ENCODE peak calls at places on chromosomes 6 and 20, in eight cellular contexts. K is AG09319; G is activated CD8-positive, alpha-beta T cell treated with anti-CD3 and anti-CD28 coated beads for 36 hours; R is mesothelial cell of epicardium; S is GM23338; C is A549; A is MM.1S; L is fibroblast of lung. E is an unnamed sample.

GRCh38 chr20:651713-652610 is 1.0 kb downstream of the SRXN1 start:
- DNase-seq in K (no peak), G (peak; percentile 27), R (no peak), S (no peak), C (peak; percentile 61), A (peak; percentile 30), L (no peak), E (no peak)

GRCh38 chr6:42028234-42029061 is 21.9 kb upstream of the TAF8 start:
- DNase-seq in K (no peak), G (no peak), R (no peak), S (no peak), C (peak; percentile 72), A (no peak), L (peak; percentile 89), E (no peak)

GRCh38 chr20:21703740-21704407 is 1.6 kb upstream of the PAX1 start:
- DNase-seq in K (no peak), G (no peak), R (no peak), S (peak; percentile 32), C (no peak), A (no peak), L (no peak), E (no peak)

GRCh38 chr6:135586388-135586787 is 88.8 kb upstream of the AHI1 start:
- DNase-seq in K (no peak), G (no peak), R (no peak), S (no peak), C (no peak), A (no peak), L (peak; percentile 49), E (no peak)

GRCh38 chr20:35893942-35894341 is 60.4 kb downstream of the SCAND1 start:
- DNase-seq in K (no peak), G (peak; percentile 39), R (no peak), S (no peak), C (no peak), A (no peak), L (no peak), E (no peak)

GRCh38 chr20:47360489-47361267 is 4.2 kb upstream of the ZMYND8 start:
- DNase-seq in K (peak; percentile 62), G (no peak), R (peak; percentile 81), S (peak; percentile 86), C (peak; percentile 94), A (no peak), L (peak; percentile 98), E (no peak)

GRCh38 chr6:30685157-30685976 is 1.1 kb downstream of the PPP1R18 start:
- DNase-seq in K (no peak), G (peak; percentile 50), R (no peak), S (peak; percentile 48), C (no peak), A (peak; percentile 37), L (no peak), E (no peak)

GRCh38 chr6:3722785-3723184 is 28.7 kb downstream of the PXDC1 start:
- DNase-seq in K (no peak), G (no peak), R (no peak), S (no peak), C (no peak), A (no peak), L (no peak), E (no peak)

DNA sequence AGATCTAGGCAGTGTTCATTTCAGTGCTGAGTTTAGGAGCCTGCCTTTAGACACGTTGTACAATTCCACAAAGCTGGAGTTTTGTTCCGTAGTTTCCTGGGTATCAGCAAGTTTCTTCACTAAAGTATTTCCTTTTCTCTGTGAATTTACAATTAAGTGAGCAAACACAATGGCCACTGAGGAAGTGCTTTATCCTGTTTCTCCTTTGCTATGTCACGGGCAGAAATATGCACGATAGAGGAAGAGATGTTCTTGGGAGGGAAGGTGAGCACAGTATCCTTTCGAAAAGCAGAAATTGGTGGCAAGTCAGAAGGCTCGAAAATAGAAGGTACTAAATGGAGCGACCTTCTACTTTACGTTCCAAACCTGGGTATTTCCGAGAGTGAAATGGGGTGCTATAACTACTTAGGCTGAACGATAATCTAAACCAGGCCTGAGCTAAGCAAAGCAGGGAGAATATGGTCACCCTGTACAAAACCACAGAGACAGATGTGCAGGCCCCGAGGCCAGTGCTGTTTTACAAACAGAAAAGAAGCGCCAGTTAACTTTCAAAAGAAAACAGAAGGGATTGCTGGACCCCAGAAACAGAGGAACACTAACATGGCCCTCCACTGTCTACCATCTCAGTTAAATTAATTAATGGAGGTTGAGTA is 259.7 kb downstream of the TBC1D7 start:
- DNase-seq in K (no peak), G (no peak), R (no peak), S (no peak), C (no peak), A (peak; percentile 13), L (no peak), E (no peak)
- TF ChIP-seq CTCF in K (no peak), G (no peak), R (no peak), S (no peak), C (no peak), A (no peak), L (no peak), E (no peak)

GRCh38 chr6:15276036-15276435 is 30.2 kb downstream of the JARID2 start:
- DNase-seq in K (no peak), G (no peak), R (no peak), S (no peak), C (no peak), A (no peak), L (no peak), E (no peak)

GRCh38 chr6:15279047-15279661 is 33.3 kb downstream of the JARID2 start:
- DNase-seq in K (no peak), G (no peak), R (no peak), S (no peak), C (no peak), A (no peak), L (no peak), E (no peak)

GRCh38 chr6:15272562-15272961 is 26.7 kb downstream of the JARID2 start:
- DNase-seq in K (no peak), G (no peak), R (no peak), S (no peak), C (no peak), A (no peak), L (no peak), E (no peak)

GRCh38 chr6:15270402-15270801 is 24.5 kb downstream of the JARID2 start:
- DNase-seq in K (no peak), G (no peak), R (no peak), S (no peak), C (no peak), A (no peak), L (no peak), E (no peak)

GRCh38 chr6:15274696-15275387 is 29.0 kb downstream of the JARID2 start:
- DNase-seq in K (no peak), G (no peak), R (no peak), S (no peak), C (no peak), A (no peak), L (peak; percentile 36), E (no peak)
- TF ChIP-seq CTCF in K (peak; percentile 11), G (no peak), R (no peak), S (peak; percentile 34), C (no peak), A (peak; percentile 31), L (no peak), E (no peak)

GRCh38 chr6:112269165-112269564 is 14.8 kb upstream of the LAMA4 start:
- DNase-seq in K (no peak), G (no peak), R (no peak), S (peak; percentile 38), C (no peak), A (no peak), L (peak; percentile 23), E (no peak)
- TF ChIP-seq CTCF in K (peak; percentile 33), G (no peak), R (no peak), S (peak; percentile 84), C (peak; percentile 7), A (no peak), L (peak; percentile 9), E (no peak)

GRCh38 chr6:112881828-112882227 is 534.7 kb downstream of the RFPL4B start:
- DNase-seq in K (no peak), G (no peak), R (no peak), S (no peak), C (no peak), A (no peak), L (peak; percentile 36), E (no peak)

GRCh38 chr6:112881027-112881426 is 533.9 kb downstream of the RFPL4B start:
- DNase-seq in K (no peak), G (no peak), R (no peak), S (no peak), C (no peak), A (no peak), L (peak; percentile 90), E (no peak)

GRCh38 chr6:112879920-112880413 is 532.8 kb downstream of the RFPL4B start:
- DNase-seq in K (no peak), G (peak; percentile 37), R (peak; percentile 42), S (peak; percentile 66), C (peak; percentile 5), A (no peak), L (peak; percentile 18), E (peak; percentile 47)

GRCh38 chr6:112882381-112882780 is 535.3 kb downstream of the RFPL4B start:
- DNase-seq in K (no peak), G (no peak), R (no peak), S (no peak), C (no peak), A (no peak), L (peak; percentile 48), E (no peak)

GRCh38 chr6:112877134-112878100 is 530.3 kb downstream of the RFPL4B start:
- DNase-seq in K (peak; percentile 59), G (no peak), R (no peak), S (peak; percentile 56), C (peak; percentile 2), A (no peak), L (peak; percentile 97), E (no peak)
- TF ChIP-seq CTCF in K (no peak), G (no peak), R (no peak), S (no peak), C (no peak), A (no peak), L (no peak), E (peak; percentile 34)

DNA sequence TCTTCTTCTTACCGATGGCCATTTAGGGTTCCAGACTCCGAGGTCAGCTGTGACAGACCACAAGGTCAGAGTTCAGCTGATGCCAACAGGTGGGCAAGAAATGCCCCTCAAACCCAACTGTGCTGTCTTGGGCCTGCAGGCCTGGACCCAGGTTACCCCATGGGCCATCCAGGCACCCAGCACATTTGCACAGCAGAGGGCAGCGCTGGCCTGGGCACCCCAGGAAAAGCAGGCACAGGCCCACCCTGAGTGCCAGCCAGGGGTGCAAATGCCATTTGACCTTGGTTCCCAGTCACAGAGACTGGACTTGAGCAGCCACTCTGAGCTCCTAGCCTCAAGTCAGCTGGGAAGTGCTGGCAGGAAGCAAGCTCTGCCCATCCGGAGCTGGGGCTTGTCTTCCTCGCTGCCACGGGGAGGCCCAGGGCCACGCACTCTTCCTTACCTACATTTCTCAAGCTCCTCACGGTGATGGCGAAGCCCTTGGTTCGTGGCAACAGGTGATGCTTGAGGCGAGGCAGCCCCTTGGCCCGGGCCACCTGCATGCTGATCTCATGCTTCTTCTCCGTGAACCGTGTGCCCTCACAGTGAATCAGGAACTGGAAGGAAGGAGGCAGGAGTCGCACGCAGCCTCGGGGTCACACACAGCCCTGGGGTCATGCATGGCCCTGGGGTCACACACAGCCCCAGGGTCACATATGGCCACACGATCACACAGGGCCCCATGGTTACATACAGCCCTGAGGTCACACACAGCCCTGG is 120.8 kb downstream of the AGPAT4 start:
- DNase-seq in K (no peak), G (peak; percentile 23), R (no peak), S (no peak), C (no peak), A (no peak), L (no peak), E (no peak)
- TF ChIP-seq CTCF in K (peak; percentile 71), G (peak; percentile 24), R (no peak), S (peak; percentile 51), C (peak; percentile 41), A (no peak), L (peak; percentile 46), E (peak; percentile 23)

GRCh38 chr6:117495425-117495824 is 13.0 kb downstream of the DCBLD1 start:
- DNase-seq in K (no peak), G (no peak), R (no peak), S (no peak), C (no peak), A (no peak), L (no peak), E (no peak)
- TF ChIP-seq CTCF in K (no peak), G (no peak), R (no peak), S (no peak), C (no peak), A (no peak), L (no peak), E (no peak)

E was measured in D721Med.